ENCODE peak calls at places on chromosomes 4 and X, in six cellular contexts. F is fibroblast of lung, I is keratinocyte, U is Karpas-422, G is HepG2, W is IMR-90. V is an unnamed sample.

GRCh38 chr4:126859314-126859713 is 773.4 kb upstream of the INTU start:
- DNase-seq in F (no peak), W (no peak), I (no peak), U (no peak), G (no peak), V (no peak)

GRCh38 chr4:98946359-98946758 is 17.4 kb upstream of the EIF4E start:
- DNase-seq in U (no peak), I (no peak), G (no peak), F (no peak), W (no peak), V (no peak)

GRCh38 chr4:21113496-21114213 is 413.4 kb downstream of the PACRGL start:
- DNase-seq in F (peak; percentile 50), G (no peak), W (no peak), I (no peak), U (no peak), V (no peak)

GRCh38 chr4:151887151-151887815 is 126.5 kb upstream of the GATB start:
- DNase-seq in I (no peak), F (peak; percentile 16), U (no peak), W (no peak), G (no peak), V (no peak)

GRCh38 chrX:105694839-105695238 is 127.5 kb upstream of the NRK start:
- DNase-seq in W (no peak), U (no peak), G (no peak), I (no peak), F (no peak), V (no peak)

GRCh38 chr4:152014280-152014679 is 253.5 kb upstream of the GATB start:
- DNase-seq in U (peak; percentile 53), I (no peak), W (no peak), F (no peak), G (no peak), V (no peak)

GRCh38 chr4:57113870-57114269 is 3.7 kb upstream of the IGFBP7 start:
- DNase-seq in I (no peak), F (no peak), W (no peak), U (no peak), G (no peak), V (no peak)

GRCh38 chr4:53551963-53552362 is 39.3 kb downstream of the LNX1 start:
- DNase-seq in I (no peak), U (no peak), W (no peak), G (no peak), F (no peak), V (no peak)

GRCh38 chrX:136065044-136065671 is 79.9 kb downstream of the SLC9A6 start:
- DNase-seq in G (peak; percentile 42), U (no peak), F (peak; percentile 72), W (peak; percentile 47), I (no peak), V (no peak)

GRCh38 chrX:9396930-9397329 is 67.9 kb upstream of the TBL1X start:
- DNase-seq in I (no peak), F (peak; percentile 38), W (no peak), U (no peak), G (peak; percentile 79), V (no peak)

GRCh38 chrX:40521868-40522450 is 58.8 kb upstream of the ATP6AP2 start:
- DNase-seq in W (no peak), I (no peak), G (no peak), F (no peak), U (no peak), V (no peak)

GRCh38 chr4:112005027-112005426 is 140.2 kb upstream of the FAM241A start:
- DNase-seq in G (no peak), U (no peak), W (no peak), F (no peak), I (no peak), V (no peak)

GRCh38 chrX:19707472-19707871 is 179.9 kb downstream of the SH3KBP1 start:
- DNase-seq in G (no peak), W (no peak), F (no peak), U (no peak), I (no peak), V (no peak)

GRCh38 chr4:1111259-1111809 is 2.0 kb downstream of the RNF212 start:
- DNase-seq in I (no peak), U (no peak), F (no peak), W (no peak), G (no peak), V (no peak)

GRCh38 chr4:108010167-108010566 is 20.5 kb downstream of the HADH start:
- DNase-seq in F (peak; percentile 34), I (no peak), G (no peak), W (peak; percentile 89), U (no peak), V (no peak)

GRCh38 chrX:38561126-38561868 is at the start of gene TSPAN7:
- DNase-seq in I (no peak), W (peak; percentile 40), G (peak; percentile 46), U (no peak), F (peak; percentile 66), V (peak; percentile 82)

GRCh38 chr4:74397748-74398426 is 32.9 kb downstream of the EREG start:
- DNase-seq in G (no peak), U (peak; percentile 41), I (no peak), F (no peak), W (peak; percentile 4), V (no peak)

GRCh38 chr4:82421796-82422560 is 8.3 kb downstream of the HNRNPDL start:
- DNase-seq in I (no peak), G (no peak), U (peak; percentile 48), F (no peak), W (no peak), V (no peak)

GRCh38 chr4:180636696-180637095 is 1606.5 kb upstream of the TENM3 start:
- DNase-seq in F (peak; percentile 72), I (no peak), U (no peak), G (no peak), W (peak; percentile 44), V (no peak)

GRCh38 chr4:26139310-26139924 is 181.4 kb upstream of the RBPJ start:
- DNase-seq in G (no peak), I (no peak), U (no peak), F (no peak), W (no peak), V (no peak)
- H3K9ac ChIP-seq in G (no peak overlapping the region), I (no peak overlapping the region), U (no peak overlapping the region), F (no peak overlapping the region), W (no peak overlapping the region), V (no peak overlapping the region)

DNA sequence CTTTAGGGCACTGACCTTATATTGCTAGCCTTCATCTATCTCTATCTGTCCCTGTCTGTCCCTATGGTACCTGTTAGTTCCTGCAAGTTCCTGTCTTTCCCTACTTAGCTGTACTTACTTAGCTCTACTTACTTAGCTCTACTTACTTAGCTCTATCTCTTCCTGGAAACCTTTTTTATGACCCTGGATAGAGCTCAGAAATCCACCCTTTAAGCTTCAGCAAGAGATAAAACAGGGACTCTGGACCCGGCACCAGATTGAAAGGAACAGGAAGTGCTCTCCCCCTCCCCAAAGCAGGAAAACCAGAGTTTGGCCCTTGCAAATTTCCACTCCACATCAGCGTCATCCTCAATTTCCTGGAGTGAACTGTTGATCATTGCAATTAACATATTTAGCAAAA is 12.3 kb upstream of the IL9R start:
- DNase-seq in W (no peak), G (no peak), F (no peak), I (no peak), U (no peak), V (peak; percentile 29)
- H3K9me3 ChIP-seq in W (peaks cover 5% of the 10 kb centered on the region), G (peaks cover 88% of the 10 kb centered on the region), F (no peaks in the 10 kb centered on the region), I (no peaks in the 10 kb centered on the region), U (no peaks in the 10 kb centered on the region), V (no peaks in the 10 kb centered on the region)

DNA sequence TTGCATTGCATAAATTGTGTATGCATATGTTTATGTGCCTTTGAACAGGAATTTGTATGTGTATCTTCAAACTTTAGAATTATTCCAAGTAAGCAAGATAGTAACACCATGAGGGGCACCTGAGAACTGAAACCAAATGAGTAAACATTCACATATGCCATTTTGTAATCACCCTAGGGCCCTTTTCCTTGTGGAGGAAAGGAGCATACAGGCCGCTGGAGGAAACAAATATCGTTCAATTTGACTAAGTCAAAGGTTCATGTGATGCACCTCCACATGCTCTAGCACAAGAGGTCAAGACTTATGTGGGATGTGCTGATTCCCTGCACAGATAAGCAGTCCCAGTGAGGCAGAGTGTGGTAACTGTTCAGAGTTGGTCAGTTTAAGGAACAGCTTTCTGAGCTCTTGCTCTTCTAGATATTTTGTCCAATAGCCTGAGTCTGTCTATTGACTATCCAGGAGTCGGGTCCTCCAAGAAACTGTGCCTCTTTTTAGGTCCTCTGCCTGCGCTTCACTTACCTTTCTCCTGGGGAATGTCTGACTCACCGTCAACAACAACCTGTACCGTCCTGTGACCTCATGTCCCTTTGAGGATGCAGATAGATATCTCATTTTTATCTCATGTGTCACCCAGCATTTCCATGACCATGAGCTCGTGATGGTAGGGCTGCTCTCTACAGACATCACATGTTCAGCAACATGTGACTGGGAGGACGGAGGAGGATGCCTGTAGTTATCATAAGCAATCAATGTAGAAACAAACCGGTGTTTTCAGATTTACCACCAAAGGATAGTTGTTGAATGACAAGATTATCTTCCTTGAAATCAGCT is 196.9 kb downstream of the NWD2 start:
- DNase-seq in U (no peak), W (no peak), G (peak; percentile 74), I (peak; percentile 80), F (no peak), V (peak; percentile 49)
- H3K4me1 ChIP-seq in U (no peaks in the 10 kb centered on the region), W (no peaks in the 10 kb centered on the region), G (peaks cover 25% of the 10 kb centered on the region), I (peaks cover 21% of the 10 kb centered on the region), F (no peaks in the 10 kb centered on the region), V (no peaks in the 10 kb centered on the region)

GRCh38 chrX:79365591-79365990 is 1.5 kb downstream of the ITM2A start:
- DNase-seq in G (no peak), I (no peak), F (no peak), U (no peak), W (no peak), V (no peak)

GRCh38 chrX:79366888-79367749 is at the start of gene ITM2A:
- DNase-seq in F (no peak), U (no peak), I (no peak), G (no peak), W (no peak), V (peak; percentile 31)

GRCh38 chrX:79366556-79366887 is 612 bp downstream of the ITM2A start:
- DNase-seq in F (no peak), G (no peak), I (no peak), U (no peak), W (no peak), V (no peak)

GRCh38 chrX:79369871-79370270 is 2.7 kb upstream of the ITM2A start:
- DNase-seq in G (no peak), I (no peak), U (no peak), W (no peak), F (no peak), V (no peak)

DNA sequence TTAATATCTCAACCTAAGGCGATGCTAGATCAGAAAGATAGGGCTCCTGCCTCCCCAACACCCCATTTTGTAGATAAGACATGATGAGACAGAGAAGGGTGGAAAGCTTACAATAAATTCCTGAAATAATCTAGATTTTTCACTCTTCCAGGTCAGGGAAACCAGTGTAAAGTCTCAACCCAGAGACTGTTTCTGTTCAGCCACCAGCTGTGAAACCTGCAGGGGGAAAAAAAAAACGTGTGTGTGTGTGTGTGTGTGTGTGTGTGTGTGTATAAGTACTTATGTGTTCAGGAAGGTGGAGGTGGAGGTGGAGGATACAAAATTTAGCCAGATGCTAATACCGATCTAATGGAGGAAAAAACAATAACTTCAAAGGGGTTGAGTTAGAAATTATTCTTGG is 773 bp upstream of the ITM2A start:
- DNase-seq in U (no peak), I (no peak), G (no peak), F (no peak), W (no peak), V (no peak)
- H3K9ac ChIP-seq in U (no peak overlapping the region), I (no peak overlapping the region), G (no peak overlapping the region), F (no peak overlapping the region), W (no peak overlapping the region), V (no peak overlapping the region)

GRCh38 chrX:805988-806387 is 175.4 kb downstream of the SHOX start:
- DNase-seq in I (no peak), G (no peak), F (no peak), U (no peak), W (no peak), V (no peak)
- H3K9me3 ChIP-seq in I (peaks cover 7% of the 10 kb centered on the region), G (no peaks in the 10 kb centered on the region), F (no peaks in the 10 kb centered on the region), U (no peaks in the 10 kb centered on the region), W (peaks cover 30% of the 10 kb centered on the region), V (no peaks in the 10 kb centered on the region)

GRCh38 chr4:153485860-153486259 is 19.7 kb downstream of the TMEM131L start:
- DNase-seq in G (no peak), I (no peak), W (no peak), U (no peak), F (no peak), V (no peak)
- H3K4me1 ChIP-seq in G (peaks cover 17% of the 10 kb centered on the region), I (peaks cover 41% of the 10 kb centered on the region), W (peaks cover 28% of the 10 kb centered on the region), U (peaks cover 20% of the 10 kb centered on the region), F (peaks cover 31% of the 10 kb centered on the region), V (peaks cover 9% of the 10 kb centered on the region)

V was measured in colonic mucosa.